ENCODE peak calls at places on chromosome 22, in nine cellular contexts. One of them, this sample, is unnamed.

GRCh38 chr22:49942565-49943404 is 17.8 kb upstream of the PIM3 start:
- DNase-seq in naive thymus-derived CD4-positive, alpha-beta T cell: no peak
- DNase-seq in body of pancreas: no peak
- DNase-seq in gastrocnemius medialis: no peak
- DNase-seq in aorta: no peak
- DNase-seq in RWPE1: no peak
- DNase-seq in heart left ventricle: no peak
- DNase-seq in CD8-positive, alpha-beta T cell: no peak
- DNase-seq in Peyer's patch: no peak
- DNase-seq in this sample: no peak

GRCh38 chr22:32336185-32336603 is 21.5 kb upstream of the RFPL3 start:
- DNase-seq in CD8-positive, alpha-beta T cell: no peak
- DNase-seq in aorta: no peak
- DNase-seq in heart left ventricle: no peak
- DNase-seq in gastrocnemius medialis: no peak
- DNase-seq in body of pancreas: no peak
- DNase-seq in RWPE1: no peak
- DNase-seq in Peyer's patch: no peak
- DNase-seq in naive thymus-derived CD4-positive, alpha-beta T cell: no peak
- DNase-seq in this sample: no peak

GRCh38 chr22:50456466-50457234 is 18.2 kb downstream of the SBF1 start:
- DNase-seq in CD8-positive, alpha-beta T cell: no peak
- DNase-seq in gastrocnemius medialis: no peak
- DNase-seq in RWPE1: no peak
- DNase-seq in heart left ventricle: no peak
- DNase-seq in body of pancreas: no peak
- DNase-seq in Peyer's patch: no peak
- DNase-seq in aorta: no peak
- DNase-seq in naive thymus-derived CD4-positive, alpha-beta T cell: no peak
- DNase-seq in this sample: no peak

GRCh38 chr22:23910496-23911190 is 16.5 kb downstream of the MIF start:
- DNase-seq in Peyer's patch: no peak
- DNase-seq in naive thymus-derived CD4-positive, alpha-beta T cell: no peak
- DNase-seq in aorta: no peak
- DNase-seq in gastrocnemius medialis: no peak
- DNase-seq in heart left ventricle: no peak
- DNase-seq in body of pancreas: peak
- DNase-seq in RWPE1: no peak
- DNase-seq in CD8-positive, alpha-beta T cell: no peak
- DNase-seq in this sample: no peak

GRCh38 chr22:36386900-36387663 is 685 bp downstream of the MYH9 start:
- DNase-seq in Peyer's patch: peak
- DNase-seq in CD8-positive, alpha-beta T cell: peak
- DNase-seq in naive thymus-derived CD4-positive, alpha-beta T cell: no peak
- DNase-seq in aorta: peak
- DNase-seq in RWPE1: no peak
- DNase-seq in gastrocnemius medialis: no peak
- DNase-seq in body of pancreas: peak
- DNase-seq in heart left ventricle: peak
- DNase-seq in this sample: no peak

GRCh38 chr22:22977479-22978200 is 90.0 kb downstream of the IGLL5 start:
- DNase-seq in CD8-positive, alpha-beta T cell: no peak
- DNase-seq in RWPE1: no peak
- DNase-seq in heart left ventricle: no peak
- DNase-seq in Peyer's patch: no peak
- DNase-seq in body of pancreas: no peak
- DNase-seq in gastrocnemius medialis: no peak
- DNase-seq in aorta: no peak
- DNase-seq in naive thymus-derived CD4-positive, alpha-beta T cell: no peak
- DNase-seq in this sample: no peak

GRCh38 chr22:29693151-29693550 is 26.7 kb upstream of the CABP7 start:
- DNase-seq in body of pancreas: no peak
- DNase-seq in gastrocnemius medialis: no peak
- DNase-seq in naive thymus-derived CD4-positive, alpha-beta T cell: no peak
- DNase-seq in RWPE1: no peak
- DNase-seq in heart left ventricle: no peak
- DNase-seq in aorta: no peak
- DNase-seq in CD8-positive, alpha-beta T cell: no peak
- DNase-seq in Peyer's patch: no peak
- DNase-seq in this sample: no peak

GRCh38 chr22:31896472-31896871 is 47.9 kb upstream of the YWHAH start:
- DNase-seq in gastrocnemius medialis: no peak
- DNase-seq in body of pancreas: no peak
- DNase-seq in naive thymus-derived CD4-positive, alpha-beta T cell: no peak
- DNase-seq in CD8-positive, alpha-beta T cell: no peak
- DNase-seq in RWPE1: no peak
- DNase-seq in aorta: no peak
- DNase-seq in heart left ventricle: no peak
- DNase-seq in Peyer's patch: no peak
- DNase-seq in this sample: no peak

GRCh38 chr22:18085188-18085587 is 7.4 kb downstream of the PEX26 start:
- DNase-seq in RWPE1: no peak
- DNase-seq in gastrocnemius medialis: no peak
- DNase-seq in Peyer's patch: no peak
- DNase-seq in CD8-positive, alpha-beta T cell: no peak
- DNase-seq in heart left ventricle: no peak
- DNase-seq in aorta: no peak
- DNase-seq in body of pancreas: no peak
- DNase-seq in naive thymus-derived CD4-positive, alpha-beta T cell: no peak
- DNase-seq in this sample: no peak

GRCh38 chr22:50507421-50507990 is at the start of gene LMF2:
- DNase-seq in gastrocnemius medialis: peak
- DNase-seq in Peyer's patch: peak
- DNase-seq in aorta: peak
- DNase-seq in body of pancreas: peak
- DNase-seq in CD8-positive, alpha-beta T cell: peak
- DNase-seq in naive thymus-derived CD4-positive, alpha-beta T cell: peak
- DNase-seq in heart left ventricle: peak
- DNase-seq in RWPE1: peak
- DNase-seq in this sample: peak

GRCh38 chr22:16609548-16610261 is 17.1 kb upstream of the CCT8L2 start:
- DNase-seq in Peyer's patch: no peak
- DNase-seq in heart left ventricle: no peak
- DNase-seq in aorta: no peak
- DNase-seq in body of pancreas: no peak
- DNase-seq in gastrocnemius medialis: no peak
- DNase-seq in CD8-positive, alpha-beta T cell: no peak
- DNase-seq in RWPE1: no peak
- DNase-seq in naive thymus-derived CD4-positive, alpha-beta T cell: no peak
- DNase-seq in this sample: no peak

GRCh38 chr22:40512426-40513136 is 123.9 kb downstream of the MRTFA start:
- DNase-seq in body of pancreas: no peak
- DNase-seq in RWPE1: peak
- DNase-seq in Peyer's patch: no peak
- DNase-seq in heart left ventricle: no peak
- DNase-seq in naive thymus-derived CD4-positive, alpha-beta T cell: no peak
- DNase-seq in aorta: no peak
- DNase-seq in CD8-positive, alpha-beta T cell: no peak
- DNase-seq in gastrocnemius medialis: peak
- DNase-seq in this sample: no peak

GRCh38 chr22:47357493-47357892 is 595.0 kb downstream of the TBC1D22A start:
- DNase-seq in RWPE1: no peak
- DNase-seq in heart left ventricle: no peak
- DNase-seq in body of pancreas: no peak
- DNase-seq in naive thymus-derived CD4-positive, alpha-beta T cell: no peak
- DNase-seq in gastrocnemius medialis: no peak
- DNase-seq in CD8-positive, alpha-beta T cell: peak
- DNase-seq in aorta: no peak
- DNase-seq in Peyer's patch: no peak
- DNase-seq in this sample: no peak

GRCh38 chr22:36386351-36386899 is 1.3 kb downstream of the MYH9 start:
- DNase-seq in gastrocnemius medialis: no peak
- DNase-seq in RWPE1: no peak
- DNase-seq in heart left ventricle: no peak
- DNase-seq in naive thymus-derived CD4-positive, alpha-beta T cell: no peak
- DNase-seq in body of pancreas: no peak
- DNase-seq in CD8-positive, alpha-beta T cell: no peak
- DNase-seq in aorta: peak
- DNase-seq in Peyer's patch: peak
- DNase-seq in this sample: peak

GRCh38 chr22:48438791-48439559 is 1388.7 kb downstream of the BRD1 start:
- DNase-seq in aorta: peak
- DNase-seq in naive thymus-derived CD4-positive, alpha-beta T cell: no peak
- DNase-seq in body of pancreas: no peak
- DNase-seq in CD8-positive, alpha-beta T cell: no peak
- DNase-seq in gastrocnemius medialis: no peak
- DNase-seq in RWPE1: no peak
- DNase-seq in heart left ventricle: no peak
- DNase-seq in Peyer's patch: no peak
- DNase-seq in this sample: no peak

GRCh38 chr22:48440176-48440575 is 1387.5 kb downstream of the BRD1 start:
- DNase-seq in heart left ventricle: no peak
- DNase-seq in gastrocnemius medialis: no peak
- DNase-seq in RWPE1: no peak
- DNase-seq in body of pancreas: no peak
- DNase-seq in naive thymus-derived CD4-positive, alpha-beta T cell: no peak
- DNase-seq in CD8-positive, alpha-beta T cell: no peak
- DNase-seq in Peyer's patch: no peak
- DNase-seq in aorta: peak
- DNase-seq in this sample: no peak

GRCh38 chr22:48440673-48441552 is 1386.8 kb downstream of the BRD1 start:
- DNase-seq in Peyer's patch: no peak
- DNase-seq in body of pancreas: no peak
- DNase-seq in heart left ventricle: no peak
- DNase-seq in aorta: peak
- DNase-seq in RWPE1: no peak
- DNase-seq in gastrocnemius medialis: no peak
- DNase-seq in naive thymus-derived CD4-positive, alpha-beta T cell: no peak
- DNase-seq in CD8-positive, alpha-beta T cell: no peak
- DNase-seq in this sample: no peak

GRCh38 chr22:48438096-48438495 is 1389.6 kb downstream of the BRD1 start:
- DNase-seq in RWPE1: no peak
- DNase-seq in naive thymus-derived CD4-positive, alpha-beta T cell: no peak
- DNase-seq in gastrocnemius medialis: no peak
- DNase-seq in Peyer's patch: no peak
- DNase-seq in body of pancreas: no peak
- DNase-seq in CD8-positive, alpha-beta T cell: no peak
- DNase-seq in heart left ventricle: no peak
- DNase-seq in aorta: no peak
- DNase-seq in this sample: no peak

DNA sequence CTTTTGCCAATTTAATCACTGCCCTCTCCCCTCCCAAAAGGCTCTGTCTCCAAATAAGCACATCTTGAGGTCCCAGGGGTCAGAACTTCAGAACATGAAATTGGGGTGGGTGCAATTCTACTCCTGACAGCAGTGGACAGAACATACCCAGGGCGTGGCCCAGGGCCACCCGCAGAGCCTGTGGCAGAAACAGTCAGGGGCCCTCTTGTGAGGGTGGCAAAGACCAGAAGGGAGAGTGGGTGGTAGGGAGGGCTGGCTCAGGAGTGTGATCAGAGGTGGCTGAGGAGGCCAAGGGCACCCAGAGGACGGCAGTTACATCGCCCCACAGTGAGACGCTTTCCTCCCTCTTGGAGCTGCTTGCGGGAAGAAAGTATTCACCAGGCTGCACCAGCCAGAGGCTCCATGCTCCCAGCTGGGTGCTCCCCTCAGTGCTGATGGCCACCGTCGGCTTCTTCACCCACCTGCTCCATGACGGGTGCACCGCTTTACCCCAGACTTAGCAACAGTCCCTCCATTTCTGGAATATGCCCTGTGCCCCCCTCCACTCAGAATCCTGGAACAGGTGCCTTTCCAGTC is 1388.0 kb downstream of the BRD1 start:
- DNase-seq in heart left ventricle: no peak
- DNase-seq in naive thymus-derived CD4-positive, alpha-beta T cell: no peak
- DNase-seq in aorta: peak
- DNase-seq in CD8-positive, alpha-beta T cell: no peak
- DNase-seq in body of pancreas: no peak
- DNase-seq in Peyer's patch: no peak
- DNase-seq in RWPE1: no peak
- DNase-seq in gastrocnemius medialis: no peak
- DNase-seq in this sample: no peak
- H3K27ac ChIP-seq in heart left ventricle: no peak
- H3K27ac ChIP-seq in naive thymus-derived CD4-positive, alpha-beta T cell: no peak
- H3K27ac ChIP-seq in aorta: no peak
- H3K27ac ChIP-seq in CD8-positive, alpha-beta T cell: no peak
- H3K27ac ChIP-seq in body of pancreas: no peak
- H3K27ac ChIP-seq in Peyer's patch: no peak
- H3K27ac ChIP-seq in RWPE1: no peak
- H3K27ac ChIP-seq in gastrocnemius medialis: no peak
- H3K27ac ChIP-seq in this sample: no peak

GRCh38 chr22:46081831-46082210 is 68.5 kb upstream of the PPARA start:
- DNase-seq in CD8-positive, alpha-beta T cell: no peak
- DNase-seq in heart left ventricle: peak
- DNase-seq in Peyer's patch: no peak
- DNase-seq in aorta: peak
- DNase-seq in naive thymus-derived CD4-positive, alpha-beta T cell: no peak
- DNase-seq in gastrocnemius medialis: no peak
- DNase-seq in body of pancreas: peak
- DNase-seq in RWPE1: no peak
- DNase-seq in this sample: no peak
- H3K27ac ChIP-seq in CD8-positive, alpha-beta T cell: no peak
- H3K27ac ChIP-seq in heart left ventricle: peak
- H3K27ac ChIP-seq in Peyer's patch: peak
- H3K27ac ChIP-seq in aorta: peak
- H3K27ac ChIP-seq in naive thymus-derived CD4-positive, alpha-beta T cell: no peak
- H3K27ac ChIP-seq in gastrocnemius medialis: peak
- H3K27ac ChIP-seq in body of pancreas: peak
- H3K27ac ChIP-seq in RWPE1: peak
- H3K27ac ChIP-seq in this sample: peak

DNA sequence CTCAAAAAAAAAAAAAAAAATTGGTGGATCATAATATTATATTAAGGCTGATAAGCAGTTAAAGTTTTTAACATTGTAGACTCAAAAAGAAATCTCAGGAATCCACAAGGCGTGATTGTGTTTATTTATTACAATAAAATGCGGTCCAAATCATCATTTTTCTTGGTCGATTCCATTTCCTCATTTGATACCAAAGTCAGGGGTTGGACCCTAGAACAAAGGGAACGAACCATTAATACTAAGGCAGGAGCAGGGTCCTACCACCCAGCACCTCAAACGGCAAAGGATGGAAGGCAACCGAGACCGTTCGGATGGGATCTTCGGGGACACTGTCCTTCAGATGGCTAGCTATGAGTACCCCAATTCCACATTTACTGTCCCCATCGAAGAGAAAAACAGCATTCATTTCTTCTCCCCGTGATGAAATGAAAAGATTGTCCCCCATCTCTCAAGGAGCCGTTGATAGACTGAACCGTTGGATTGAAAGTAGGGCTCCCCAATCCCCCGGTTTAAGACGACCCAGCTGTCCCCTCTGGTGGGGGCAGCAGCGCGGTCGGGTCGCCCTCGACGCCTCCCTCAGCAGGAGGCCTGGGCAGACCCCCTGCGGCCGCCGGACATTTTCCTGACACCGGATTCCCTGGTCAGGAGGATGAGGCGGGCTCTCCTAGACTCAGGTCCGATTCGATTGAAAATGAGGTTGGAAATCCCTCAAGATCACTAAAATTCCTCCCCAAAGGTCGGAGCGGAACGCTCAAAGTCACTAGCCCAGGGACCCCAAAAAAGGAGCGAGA is 607 bp downstream of the DMC1 start:
- DNase-seq in gastrocnemius medialis: no peak
- DNase-seq in heart left ventricle: peak
- DNase-seq in RWPE1: peak
- DNase-seq in aorta: no peak
- DNase-seq in CD8-positive, alpha-beta T cell: no peak
- DNase-seq in body of pancreas: peak
- DNase-seq in naive thymus-derived CD4-positive, alpha-beta T cell: no peak
- DNase-seq in Peyer's patch: no peak
- DNase-seq in this sample: no peak
- H3K27ac ChIP-seq in gastrocnemius medialis: peak
- H3K27ac ChIP-seq in heart left ventricle: peak
- H3K27ac ChIP-seq in RWPE1: peak
- H3K27ac ChIP-seq in aorta: peak
- H3K27ac ChIP-seq in CD8-positive, alpha-beta T cell: peak
- H3K27ac ChIP-seq in body of pancreas: peak
- H3K27ac ChIP-seq in naive thymus-derived CD4-positive, alpha-beta T cell: peak
- H3K27ac ChIP-seq in Peyer's patch: peak
- H3K27ac ChIP-seq in this sample: peak

GRCh38 chr22:25100972-25101371 is 98.7 kb upstream of the CRYBB3 start:
- DNase-seq in heart left ventricle: no peak
- DNase-seq in Peyer's patch: no peak
- DNase-seq in body of pancreas: no peak
- DNase-seq in aorta: no peak
- DNase-seq in naive thymus-derived CD4-positive, alpha-beta T cell: no peak
- DNase-seq in gastrocnemius medialis: no peak
- DNase-seq in RWPE1: no peak
- DNase-seq in CD8-positive, alpha-beta T cell: no peak
- DNase-seq in this sample: no peak
- H3K27ac ChIP-seq in heart left ventricle: no peak
- H3K27ac ChIP-seq in Peyer's patch: no peak
- H3K27ac ChIP-seq in body of pancreas: no peak
- H3K27ac ChIP-seq in aorta: peak
- H3K27ac ChIP-seq in naive thymus-derived CD4-positive, alpha-beta T cell: no peak
- H3K27ac ChIP-seq in gastrocnemius medialis: no peak
- H3K27ac ChIP-seq in RWPE1: peak
- H3K27ac ChIP-seq in CD8-positive, alpha-beta T cell: no peak
- H3K27ac ChIP-seq in this sample: no peak